ENCODE peak calls at places on chromosomes 2 and 18, in six cellular contexts. X, Z, Y, H, G and V are unnamed samples.

GRCh38 chr2:98869868-98870267 is 66.2 kb downstream of the CRACDL start:
- DNase-seq in X (peak; percentile 89), Z (no peak), Y (no peak), H (no peak), G (peak; percentile 99), V (peak; percentile 33)

GRCh38 chr2:20745924-20746555 is 76.9 kb downstream of the LDAH start:
- DNase-seq in X (no peak), Z (no peak), Y (no peak), H (no peak), G (peak; percentile 41), V (no peak)

GRCh38 chr18:76396792-76397191 is 98.2 kb downstream of the ZNF516 start:
- DNase-seq in X (no peak), Z (no peak), Y (no peak), H (no peak), G (no peak), V (no peak)

GRCh38 chr2:155281907-155282306 is 583.4 kb downstream of the KCNJ3 start:
- DNase-seq in X (no peak), Z (no peak), Y (no peak), H (no peak), G (no peak), V (no peak)

GRCh38 chr18:2903006-2903405 is 56.2 kb downstream of the EMILIN2 start:
- DNase-seq in X (peak; percentile 50), Z (no peak), Y (no peak), H (peak; percentile 84), G (no peak), V (peak; percentile 58)

GRCh38 chr2:60991644-60992043 is 25.9 kb upstream of the PEX13 start:
- DNase-seq in X (no peak), Z (no peak), Y (no peak), H (no peak), G (no peak), V (no peak)

GRCh38 chr2:44804406-44805235 is 136.9 kb upstream of the SIX3 start:
- DNase-seq in X (no peak), Z (no peak), Y (no peak), H (no peak), G (no peak), V (no peak)

GRCh38 chr18:715626-716025 is 3.2 kb upstream of the ENOSF1 start:
- DNase-seq in X (no peak), Z (no peak), Y (no peak), H (peak; percentile 56), G (no peak), V (peak; percentile 22)

GRCh38 chr2:85648619-85649018 is 19.4 kb downstream of the SFTPB start:
- DNase-seq in X (no peak), Z (peak; percentile 44), Y (no peak), H (peak; percentile 73), G (no peak), V (no peak)

GRCh38 chr2:178860551-178860950 is 53.3 kb upstream of the TTN start:
- DNase-seq in X (no peak), Z (no peak), Y (peak; percentile 81), H (peak; percentile 85), G (no peak), V (no peak)